ENCODE peak calls at places on chromosomes 11 and 22, in six cellular contexts. J is stimulated activated CD8-positive, alpha-beta memory T cell treated with anti-CD3 and anti-CD28 coated beads, Interleukin-15, amount 100 ng/mL, for 48 hours; T is HS-5; C is AG04450; F is NCI-H1105; A is stimulated activated CD4-positive, alpha-beta T cell treated with anti-CD3 and anti-CD28 coated beads, Interleukin-2, amount 100 ng/mL, for 48 hours. K is an unnamed sample.

GRCh38 chr11:3107608-3108182 is 50.5 kb upstream of the CARS1 start:
- DNase-seq in J (no peak), T (no peak), C (no peak), F (no peak), A (no peak), K (peak)

GRCh38 chr11:86715611-86716010 is 43.2 kb upstream of the ME3 start:
- DNase-seq in J (no peak), T (no peak), C (no peak), F (no peak), A (no peak), K (no peak)

GRCh38 chr22:22376352-22376706 is 131.7 kb downstream of the VPREB1 start:
- DNase-seq in J (no peak), T (no peak), C (no peak), F (no peak), A (no peak), K (no peak)

GRCh38 chr11:63769044-63769718 is 606 bp upstream of the ZFTA start:
- DNase-seq in J (no peak), T (no peak), C (no peak), F (peak), A (peak), K (no peak)

GRCh38 chr22:45268167-45268957 is 16.4 kb upstream of the UPK3A start:
- DNase-seq in J (no peak), T (no peak), C (no peak), F (no peak), A (no peak), K (peak)

GRCh38 chr11:112877561-112877960 is 83.7 kb upstream of the NCAM1 start:
- DNase-seq in J (no peak), T (no peak), C (no peak), F (no peak), A (no peak), K (no peak)

GRCh38 chr11:14578551-14578956 is 58.4 kb upstream of the PSMA1 start:
- DNase-seq in J (peak), T (no peak), C (no peak), F (peak), A (peak), K (no peak)

GRCh38 chr11:93279911-93280347 is 50.6 kb upstream of the DEUP1 start:
- DNase-seq in J (no peak), T (no peak), C (no peak), F (peak), A (no peak), K (no peak)

GRCh38 chr11:59175104-59175503 is 3.2 kb downstream of the DTX4 start:
- DNase-seq in J (no peak), T (no peak), C (no peak), F (no peak), A (no peak), K (no peak)

GRCh38 chr11:122979103-122979814 is 2.4 kb downstream of the BSX start:
- DNase-seq in J (no peak), T (no peak), C (no peak), F (no peak), A (no peak), K (no peak)

GRCh38 chr22:46581580-46582244 is 38.5 kb upstream of the GRAMD4 start:
- DNase-seq in J (no peak), T (no peak), C (no peak), F (no peak), A (no peak), K (no peak)

GRCh38 chr11:10208045-10208674 is 85.9 kb downstream of the SBF2 start:
- DNase-seq in J (no peak), T (peak), C (no peak), F (peak), A (no peak), K (no peak)

GRCh38 chr11:88103337-88104206 is 71.7 kb downstream of the RAB38 start:
- DNase-seq in J (peak), T (no peak), C (peak), F (peak), A (peak), K (no peak)

GRCh38 chr22:50599816-50600454 is 658 bp upstream of the MAPK8IP2 start:
- DNase-seq in J (no peak), T (no peak), C (no peak), F (no peak), A (peak), K (peak)

GRCh38 chr11:94424662-94425061 is 23.4 kb upstream of the GPR83 start:
- DNase-seq in J (no peak), T (peak), C (no peak), F (no peak), A (no peak), K (no peak)

GRCh38 chr22:35637254-35637653 is 11.0 kb upstream of the APOL6 start:
- DNase-seq in J (no peak), T (no peak), C (no peak), F (no peak), A (no peak), K (no peak)

GRCh38 chr11:114297806-114298700 is 1.9 kb downstream of the NNMT start:
- DNase-seq in J (no peak), T (no peak), C (no peak), F (no peak), A (no peak), K (no peak)

GRCh38 chr11:134573857-134574256 is 161.8 kb upstream of the B3GAT1 start:
- DNase-seq in J (no peak), T (no peak), C (no peak), F (no peak), A (no peak), K (no peak)

GRCh38 chr11:130641884-130642283 is 193.4 kb downstream of the ADAMTS15 start:
- DNase-seq in J (no peak), T (no peak), C (no peak), F (no peak), A (no peak), K (no peak)

GRCh38 chr22:24232725-24233124 is 12.2 kb downstream of the GGT5 start:
- DNase-seq in J (no peak), T (no peak), C (no peak), F (no peak), A (no peak), K (no peak)

K was measured in progenitor cell of endocrine pancreas.